ENCODE peak calls at places on chromosome 5, in six cellular contexts. O is heart right ventricle, S is AG04450, F is endodermal cell, L is ovary, V is fibroblast of the aortic adventitia. C is an unnamed sample.

GRCh38 chr5:75265731-75266130 is 29.1 kb upstream of the ANKRD31 start:
- DNase-seq in V (peak; percentile 57), O (no peak), F (no peak), L (no peak), S (peak; percentile 0), C (peak; percentile 81)

GRCh38 chr5:154078305-154078704 is 39.5 kb downstream of the MFAP3 start:
- DNase-seq in F (no peak), V (peak; percentile 9), S (no peak), O (no peak), L (no peak), C (no peak)

GRCh38 chr5:157137691-157138090 is 5.0 kb downstream of the MED7 start:
- DNase-seq in O (no peak), L (no peak), V (no peak), S (no peak), F (no peak), C (no peak)

GRCh38 chr5:1394881-1395860 is 50.1 kb downstream of the SLC6A3 start:
- DNase-seq in F (no peak), O (no peak), V (no peak), L (no peak), S (no peak), C (no peak)

GRCh38 chr5:33806736-33807442 is 84.9 kb downstream of the ADAMTS12 start:
- DNase-seq in V (peak; percentile 72), O (no peak), S (no peak), F (no peak), L (no peak), C (peak; percentile 88)

GRCh38 chr5:120108586-120109254 is 355.4 kb upstream of the PRR16 start:
- DNase-seq in O (no peak), L (no peak), S (no peak), V (peak; percentile 26), F (no peak), C (peak; percentile 43)

GRCh38 chr5:55993013-55993412 is 1.8 kb downstream of the IL6ST start:
- DNase-seq in F (peak; percentile 58), V (peak; percentile 69), O (no peak), S (no peak), L (no peak), C (peak; percentile 52)

GRCh38 chr5:176639981-176640380 is 7.3 kb upstream of the TSPAN17 start:
- DNase-seq in V (peak; percentile 71), F (no peak), S (no peak), L (no peak), O (peak; percentile 68), C (no peak)

GRCh38 chr5:169934990-169935389 is 45.3 kb downstream of the INSYN2B start:
- DNase-seq in S (peak; percentile 41), O (no peak), V (no peak), L (no peak), F (no peak), C (peak; percentile 36)

GRCh38 chr5:178831049-178831448 is 28.7 kb upstream of the ZNF354B start:
- DNase-seq in F (peak; percentile 63), V (no peak), S (no peak), L (no peak), O (no peak), C (no peak)

GRCh38 chr5:179263391-179264052 is 81.7 kb downstream of the ADAMTS2 start:
- DNase-seq in V (no peak), F (peak; percentile 35), L (no peak), O (no peak), S (no peak), C (no peak)

GRCh38 chr5:119161430-119161829 is 90.5 kb downstream of the DMXL1 start:
- DNase-seq in S (no peak), L (no peak), V (no peak), F (no peak), O (no peak), C (no peak)

GRCh38 chr5:69308046-69308553 is 24.5 kb downstream of the CCDC125 start:
- DNase-seq in O (no peak), F (no peak), V (no peak), S (no peak), L (no peak), C (no peak)

GRCh38 chr5:33788922-33789321 is 102.9 kb downstream of the ADAMTS12 start:
- DNase-seq in O (no peak), F (no peak), V (peak; percentile 98), L (no peak), S (peak; percentile 96), C (peak; percentile 97)

GRCh38 chr5:61665939-61666621 is 334.0 kb downstream of the ZSWIM6 start:
- DNase-seq in F (no peak), S (no peak), O (peak; percentile 38), V (no peak), L (no peak), C (no peak)

GRCh38 chr5:132315529-132316067 is 21.4 kb downstream of the SLC22A4 start:
- DNase-seq in V (no peak), S (no peak), L (no peak), O (no peak), F (no peak), C (no peak)

GRCh38 chr5:37619353-37619752 is 220.5 kb downstream of the GDNF start:
- DNase-seq in O (no peak), F (no peak), V (peak; percentile 70), S (peak; percentile 61), L (no peak), C (peak; percentile 74)

GRCh38 chr5:138354926-138355378 is 2.5 kb downstream of the KDM3B start:
- DNase-seq in L (no peak), F (peak; percentile 78), S (no peak), V (peak; percentile 87), O (peak; percentile 32), C (peak; percentile 94)

GRCh38 chr5:179792612-179793469 is 945 bp upstream of the LTC4S start:
- DNase-seq in V (peak; percentile 37), L (peak; percentile 19), F (no peak), S (no peak), O (no peak), C (no peak)

GRCh38 chr5:76785493-76785892 is 33.3 kb upstream of the F2RL1 start:
- DNase-seq in V (peak; percentile 44), L (no peak), S (no peak), O (no peak), F (no peak), C (peak; percentile 37)

GRCh38 chr5:112957970-112958773 is 18.4 kb upstream of the DCP2 start:
- DNase-seq in V (peak; percentile 96), F (no peak), O (peak; percentile 57), S (peak; percentile 86), L (peak; percentile 65), C (peak; percentile 96)

GRCh38 chr5:99386406-99387075 is 457.7 kb upstream of the CHD1 start:
- DNase-seq in V (no peak), O (no peak), L (no peak), F (no peak), S (no peak), C (no peak)

GRCh38 chr5:170791325-170791954 is 7.9 kb downstream of the GABRP start:
- DNase-seq in F (peak; percentile 94), O (peak; percentile 76), L (no peak), V (peak; percentile 36), S (peak; percentile 3), C (peak; percentile 91)

GRCh38 chr5:81922790-81923398 is 48.9 kb upstream of the ATG10 start:
- DNase-seq in O (no peak), L (no peak), V (no peak), F (no peak), S (no peak), C (no peak)

GRCh38 chr5:16891043-16891442 is 45.0 kb downstream of the MYO10 start:
- DNase-seq in S (no peak), F (no peak), V (no peak), L (no peak), O (no peak), C (no peak)

GRCh38 chr5:65364907-65365306 is 116.8 kb downstream of the ADAMTS6 start:
- DNase-seq in S (no peak), F (no peak), L (no peak), O (no peak), V (peak; percentile 17), C (peak; percentile 19)

GRCh38 chr5:173452098-173452497 is 123.9 kb upstream of the STC2 start:
- DNase-seq in V (no peak), F (no peak), S (no peak), O (peak; percentile 64), L (no peak), C (peak; percentile 63)

GRCh38 chr5:113266913-113267227 is 167.9 kb downstream of the TSSK1B start:
- DNase-seq in F (peak; percentile 41), S (no peak), O (no peak), V (no peak), L (no peak), C (no peak)

DNA sequence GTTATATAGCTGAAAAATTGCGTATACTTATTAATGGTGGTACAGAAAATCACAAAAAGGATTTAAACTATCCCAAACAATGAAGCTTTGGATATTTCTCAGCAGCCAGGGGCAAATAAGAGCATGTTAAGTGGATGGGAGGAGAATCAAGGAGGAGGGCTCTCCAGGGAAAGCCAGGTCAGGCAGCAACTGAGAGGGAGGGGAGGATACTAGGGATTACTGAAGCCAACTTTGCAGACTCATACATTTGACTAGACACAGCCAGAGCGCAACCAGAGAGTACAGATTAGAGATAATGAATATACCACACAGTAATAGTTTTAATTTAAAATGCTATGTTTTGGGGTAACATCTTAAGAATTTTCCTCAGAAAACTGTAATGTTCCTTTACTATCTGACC is 360.2 kb downstream of the HCN1 start:
- DNase-seq in F (no peak), S (no peak), L (no peak), O (peak; percentile 4), V (no peak), C (no peak)
- H3K4me3 ChIP-seq in F (no peak overlapping the region), S (no peak overlapping the region), L (no peak overlapping the region), O (no peak overlapping the region), V (no peak overlapping the region), C (no peak overlapping the region)

DNA sequence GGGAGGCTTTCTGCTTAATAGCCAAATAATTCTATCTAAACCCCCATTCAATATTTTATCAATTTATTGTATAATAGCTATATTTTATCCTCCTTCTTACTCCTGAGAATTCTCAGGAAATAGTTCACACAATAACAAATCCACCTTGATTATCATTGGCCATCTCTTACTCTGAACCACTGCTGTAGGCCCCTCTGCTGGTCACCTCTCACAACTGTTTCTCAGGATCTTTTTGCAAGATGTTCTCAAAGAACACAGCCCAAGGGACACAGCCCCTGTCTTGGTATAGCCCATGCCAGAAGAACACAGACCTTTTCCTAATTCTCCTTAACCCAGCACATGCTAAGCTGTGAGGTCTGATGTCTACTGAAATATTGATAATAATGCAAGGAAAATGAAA is 74.9 kb upstream of the HTR4 start:
- DNase-seq in O (no peak), V (peak; percentile 18), S (no peak), F (peak; percentile 71), L (no peak), C (peak; percentile 33)
- TF ChIP-seq CTCF in O (peak; percentile 26), V (peak; percentile 39), S (peak; percentile 31), F (peak; percentile 76), L (no peak), C (peak; percentile 44)

GRCh38 chr5:137350791-137351190 is 148.3 kb downstream of the SPOCK1 start:
- DNase-seq in S (no peak), V (no peak), L (no peak), F (no peak), O (no peak), C (no peak)
- H3K4me3 ChIP-seq in S (no peak overlapping the region), V (no peak overlapping the region), L (no peak overlapping the region), F (no peak overlapping the region), O (no peak overlapping the region), C (no peak overlapping the region)

DNA sequence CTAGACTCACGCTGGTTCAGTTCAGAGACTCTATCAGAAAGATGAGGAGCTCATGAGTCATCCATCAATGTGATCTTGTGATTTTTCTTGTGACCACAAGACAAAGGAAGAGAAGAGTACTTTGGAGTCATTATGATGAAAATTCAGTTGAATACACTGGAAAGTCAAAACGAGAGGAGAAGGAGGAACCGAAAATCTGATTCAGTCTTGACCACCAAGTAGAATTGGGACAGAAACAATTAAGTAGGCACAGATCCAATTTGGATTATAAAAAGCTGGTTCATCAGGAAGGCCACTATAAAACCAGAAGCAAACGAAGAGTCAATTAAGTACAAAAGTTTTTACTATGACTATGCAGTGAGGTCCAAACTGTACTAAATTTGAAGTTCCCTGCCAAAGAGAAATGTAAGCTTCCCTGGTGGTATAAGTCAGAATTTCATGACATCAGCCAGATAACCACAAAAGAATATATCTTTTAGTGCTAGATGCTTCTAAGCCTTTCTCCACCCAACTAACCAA is 90.9 kb downstream of the THBS4 start:
- DNase-seq in L (no peak), V (peak; percentile 73), S (no peak), F (no peak), O (no peak), C (peak; percentile 85)
- TF ChIP-seq CTCF in L (no peak), V (peak; percentile 42), S (peak; percentile 20), F (peak; percentile 45), O (no peak), C (peak; percentile 23)

C was measured in choroid plexus epithelial cell.